ENCODE peak calls at places on chromosomes 11 and 22, in nine cellular contexts. One of them, this sample, is unnamed.

GRCh38 chr11:77250881-77251640 is 50.4 kb downstream of the GDPD4 start:
- DNase-seq in colonic mucosa: no peak
- DNase-seq in astrocyte of the spinal cord: peak
- DNase-seq in CD8-positive, alpha-beta memory T cell: no peak
- DNase-seq in CD8-positive, alpha-beta T cell: no peak
- DNase-seq in NT2/D1: no peak
- DNase-seq in neuronal stem cell: no peak
- DNase-seq in HCT116: no peak
- DNase-seq in tibial nerve: no peak
- DNase-seq in this sample: no peak

GRCh38 chr11:86574493-86575207 is 97.8 kb downstream of the ME3 start:
- DNase-seq in colonic mucosa: no peak
- DNase-seq in astrocyte of the spinal cord: peak
- DNase-seq in CD8-positive, alpha-beta memory T cell: no peak
- DNase-seq in CD8-positive, alpha-beta T cell: no peak
- DNase-seq in NT2/D1: no peak
- DNase-seq in neuronal stem cell: no peak
- DNase-seq in HCT116: no peak
- DNase-seq in tibial nerve: no peak
- DNase-seq in this sample: no peak

GRCh38 chr11:12818333-12819015 is 144.3 kb downstream of the TEAD1 start:
- DNase-seq in colonic mucosa: no peak
- DNase-seq in astrocyte of the spinal cord: peak
- DNase-seq in CD8-positive, alpha-beta memory T cell: no peak
- DNase-seq in CD8-positive, alpha-beta T cell: no peak
- DNase-seq in NT2/D1: no peak
- DNase-seq in neuronal stem cell: no peak
- DNase-seq in HCT116: no peak
- DNase-seq in tibial nerve: no peak
- DNase-seq in this sample: peak

GRCh38 chr22:41966607-41967240 is 2.5 kb upstream of the SEPTIN3 start:
- DNase-seq in colonic mucosa: peak
- DNase-seq in astrocyte of the spinal cord: peak
- DNase-seq in CD8-positive, alpha-beta memory T cell: peak
- DNase-seq in CD8-positive, alpha-beta T cell: peak
- DNase-seq in NT2/D1: no peak
- DNase-seq in neuronal stem cell: no peak
- DNase-seq in HCT116: peak
- DNase-seq in tibial nerve: no peak
- DNase-seq in this sample: peak

GRCh38 chr11:33557201-33557600 is 143.4 kb downstream of the C11orf91 start:
- DNase-seq in colonic mucosa: no peak
- DNase-seq in astrocyte of the spinal cord: peak
- DNase-seq in CD8-positive, alpha-beta memory T cell: no peak
- DNase-seq in CD8-positive, alpha-beta T cell: no peak
- DNase-seq in NT2/D1: no peak
- DNase-seq in neuronal stem cell: no peak
- DNase-seq in HCT116: no peak
- DNase-seq in tibial nerve: no peak
- DNase-seq in this sample: peak

GRCh38 chr11:115896084-115896483 is 391.9 kb upstream of the CADM1 start:
- DNase-seq in colonic mucosa: no peak
- DNase-seq in astrocyte of the spinal cord: no peak
- DNase-seq in CD8-positive, alpha-beta memory T cell: no peak
- DNase-seq in CD8-positive, alpha-beta T cell: no peak
- DNase-seq in NT2/D1: no peak
- DNase-seq in neuronal stem cell: no peak
- DNase-seq in HCT116: no peak
- DNase-seq in tibial nerve: no peak
- DNase-seq in this sample: no peak

GRCh38 chr11:74446445-74446844 is 20.9 kb downstream of the KCNE3 start:
- DNase-seq in colonic mucosa: no peak
- DNase-seq in astrocyte of the spinal cord: no peak
- DNase-seq in CD8-positive, alpha-beta memory T cell: no peak
- DNase-seq in CD8-positive, alpha-beta T cell: no peak
- DNase-seq in NT2/D1: no peak
- DNase-seq in neuronal stem cell: no peak
- DNase-seq in HCT116: no peak
- DNase-seq in tibial nerve: no peak
- DNase-seq in this sample: no peak

GRCh38 chr11:64069401-64070300 is 33.9 kb downstream of the FLRT1 start:
- DNase-seq in colonic mucosa: no peak
- DNase-seq in astrocyte of the spinal cord: no peak
- DNase-seq in CD8-positive, alpha-beta memory T cell: no peak
- DNase-seq in CD8-positive, alpha-beta T cell: no peak
- DNase-seq in NT2/D1: no peak
- DNase-seq in neuronal stem cell: no peak
- DNase-seq in HCT116: no peak
- DNase-seq in tibial nerve: no peak
- DNase-seq in this sample: no peak

GRCh38 chr22:39656495-39657490 is 86.2 kb downstream of the CACNA1I start:
- DNase-seq in colonic mucosa: no peak
- DNase-seq in astrocyte of the spinal cord: no peak
- DNase-seq in CD8-positive, alpha-beta memory T cell: no peak
- DNase-seq in CD8-positive, alpha-beta T cell: no peak
- DNase-seq in NT2/D1: no peak
- DNase-seq in neuronal stem cell: no peak
- DNase-seq in HCT116: no peak
- DNase-seq in tibial nerve: no peak
- DNase-seq in this sample: no peak

GRCh38 chr22:39658806-39659463 is 88.4 kb downstream of the CACNA1I start:
- DNase-seq in colonic mucosa: no peak
- DNase-seq in astrocyte of the spinal cord: no peak
- DNase-seq in CD8-positive, alpha-beta memory T cell: no peak
- DNase-seq in CD8-positive, alpha-beta T cell: no peak
- DNase-seq in NT2/D1: no peak
- DNase-seq in neuronal stem cell: no peak
- DNase-seq in HCT116: no peak
- DNase-seq in tibial nerve: no peak
- DNase-seq in this sample: no peak

GRCh38 chr22:39655736-39656285 is 85.3 kb downstream of the CACNA1I start:
- DNase-seq in colonic mucosa: no peak
- DNase-seq in astrocyte of the spinal cord: no peak
- DNase-seq in CD8-positive, alpha-beta memory T cell: no peak
- DNase-seq in CD8-positive, alpha-beta T cell: no peak
- DNase-seq in NT2/D1: no peak
- DNase-seq in neuronal stem cell: no peak
- DNase-seq in HCT116: no peak
- DNase-seq in tibial nerve: no peak
- DNase-seq in this sample: no peak

GRCh38 chr22:39661501-39661841 is 90.9 kb downstream of the CACNA1I start:
- DNase-seq in colonic mucosa: no peak
- DNase-seq in astrocyte of the spinal cord: no peak
- DNase-seq in CD8-positive, alpha-beta memory T cell: no peak
- DNase-seq in CD8-positive, alpha-beta T cell: no peak
- DNase-seq in NT2/D1: no peak
- DNase-seq in neuronal stem cell: no peak
- DNase-seq in HCT116: no peak
- DNase-seq in tibial nerve: no peak
- DNase-seq in this sample: no peak

GRCh38 chr22:39658367-39658766 is 87.8 kb downstream of the CACNA1I start:
- DNase-seq in colonic mucosa: no peak
- DNase-seq in astrocyte of the spinal cord: no peak
- DNase-seq in CD8-positive, alpha-beta memory T cell: peak
- DNase-seq in CD8-positive, alpha-beta T cell: peak
- DNase-seq in NT2/D1: no peak
- DNase-seq in neuronal stem cell: no peak
- DNase-seq in HCT116: no peak
- DNase-seq in tibial nerve: no peak
- DNase-seq in this sample: no peak
- H3K4me3 ChIP-seq in colonic mucosa: no peak
- H3K4me3 ChIP-seq in astrocyte of the spinal cord: no peak
- H3K4me3 ChIP-seq in CD8-positive, alpha-beta memory T cell: peak
- H3K4me3 ChIP-seq in CD8-positive, alpha-beta T cell: peak
- H3K4me3 ChIP-seq in NT2/D1: no peak
- H3K4me3 ChIP-seq in neuronal stem cell: no peak
- H3K4me3 ChIP-seq in HCT116: no peak
- H3K4me3 ChIP-seq in tibial nerve: no peak
- H3K4me3 ChIP-seq in this sample: no peak

GRCh38 chr22:49824936-49825335 is 2.7 kb downstream of the BRD1 start:
- DNase-seq in colonic mucosa: no peak
- DNase-seq in astrocyte of the spinal cord: no peak
- DNase-seq in CD8-positive, alpha-beta memory T cell: no peak
- DNase-seq in CD8-positive, alpha-beta T cell: no peak
- DNase-seq in NT2/D1: no peak
- DNase-seq in neuronal stem cell: no peak
- DNase-seq in HCT116: no peak
- DNase-seq in tibial nerve: no peak
- DNase-seq in this sample: no peak

GRCh38 chr22:49824185-49824925 is 3.3 kb downstream of the BRD1 start:
- DNase-seq in colonic mucosa: no peak
- DNase-seq in astrocyte of the spinal cord: no peak
- DNase-seq in CD8-positive, alpha-beta memory T cell: no peak
- DNase-seq in CD8-positive, alpha-beta T cell: no peak
- DNase-seq in NT2/D1: no peak
- DNase-seq in neuronal stem cell: no peak
- DNase-seq in HCT116: no peak
- DNase-seq in tibial nerve: no peak
- DNase-seq in this sample: no peak

GRCh38 chr22:49826603-49827306 is 918 bp downstream of the BRD1 start:
- DNase-seq in colonic mucosa: peak
- DNase-seq in astrocyte of the spinal cord: peak
- DNase-seq in CD8-positive, alpha-beta memory T cell: peak
- DNase-seq in CD8-positive, alpha-beta T cell: peak
- DNase-seq in NT2/D1: no peak
- DNase-seq in neuronal stem cell: no peak
- DNase-seq in HCT116: no peak
- DNase-seq in tibial nerve: no peak
- DNase-seq in this sample: no peak

GRCh38 chr22:49825944-49826602 is 1.6 kb downstream of the BRD1 start:
- DNase-seq in colonic mucosa: peak
- DNase-seq in astrocyte of the spinal cord: peak
- DNase-seq in CD8-positive, alpha-beta memory T cell: peak
- DNase-seq in CD8-positive, alpha-beta T cell: peak
- DNase-seq in NT2/D1: no peak
- DNase-seq in neuronal stem cell: no peak
- DNase-seq in HCT116: no peak
- DNase-seq in tibial nerve: no peak
- DNase-seq in this sample: no peak

GRCh38 chr22:49825436-49825835 is 2.2 kb downstream of the BRD1 start:
- DNase-seq in colonic mucosa: no peak
- DNase-seq in astrocyte of the spinal cord: peak
- DNase-seq in CD8-positive, alpha-beta memory T cell: no peak
- DNase-seq in CD8-positive, alpha-beta T cell: no peak
- DNase-seq in NT2/D1: no peak
- DNase-seq in neuronal stem cell: no peak
- DNase-seq in HCT116: no peak
- DNase-seq in tibial nerve: no peak
- DNase-seq in this sample: no peak
- H3K4me3 ChIP-seq in colonic mucosa: peak
- H3K4me3 ChIP-seq in astrocyte of the spinal cord: peak
- H3K4me3 ChIP-seq in CD8-positive, alpha-beta memory T cell: peak
- H3K4me3 ChIP-seq in CD8-positive, alpha-beta T cell: peak
- H3K4me3 ChIP-seq in NT2/D1: no peak
- H3K4me3 ChIP-seq in neuronal stem cell: no peak
- H3K4me3 ChIP-seq in HCT116: peak
- H3K4me3 ChIP-seq in tibial nerve: peak
- H3K4me3 ChIP-seq in this sample: peak

DNA sequence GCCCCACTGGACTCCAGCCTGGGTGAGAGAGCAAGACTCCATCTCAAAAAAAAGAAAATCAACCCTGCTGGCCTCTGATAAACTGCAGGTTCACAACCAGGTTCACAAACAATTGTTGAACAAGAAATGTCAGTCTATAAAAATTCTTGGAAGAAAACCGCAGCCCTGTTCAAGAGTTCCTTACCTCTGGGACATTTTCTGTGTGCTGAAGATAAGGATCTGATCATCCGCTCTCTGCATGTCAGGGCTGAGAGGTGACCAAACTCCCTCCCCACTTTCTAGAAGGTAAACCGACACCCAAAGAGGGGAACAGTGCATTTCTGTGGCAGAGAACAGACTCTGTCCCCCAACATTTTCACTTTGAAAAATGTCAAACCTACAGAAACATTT is 4.2 kb upstream of the UPK3A start:
- DNase-seq in colonic mucosa: no peak
- DNase-seq in astrocyte of the spinal cord: no peak
- DNase-seq in CD8-positive, alpha-beta memory T cell: no peak
- DNase-seq in CD8-positive, alpha-beta T cell: no peak
- DNase-seq in NT2/D1: no peak
- DNase-seq in neuronal stem cell: no peak
- DNase-seq in HCT116: no peak
- DNase-seq in tibial nerve: no peak
- DNase-seq in this sample: no peak
- H3K4me3 ChIP-seq in colonic mucosa: no peak
- H3K4me3 ChIP-seq in astrocyte of the spinal cord: no peak
- H3K4me3 ChIP-seq in CD8-positive, alpha-beta memory T cell: no peak
- H3K4me3 ChIP-seq in CD8-positive, alpha-beta T cell: no peak
- H3K4me3 ChIP-seq in NT2/D1: no peak
- H3K4me3 ChIP-seq in neuronal stem cell: no peak
- H3K4me3 ChIP-seq in HCT116: no peak
- H3K4me3 ChIP-seq in tibial nerve: no peak
- H3K4me3 ChIP-seq in this sample: no peak

GRCh38 chr11:134120143-134120850 is 51.4 kb downstream of the JAM3 start:
- DNase-seq in colonic mucosa: peak
- DNase-seq in astrocyte of the spinal cord: peak
- DNase-seq in CD8-positive, alpha-beta memory T cell: no peak
- DNase-seq in CD8-positive, alpha-beta T cell: no peak
- DNase-seq in NT2/D1: no peak
- DNase-seq in neuronal stem cell: no peak
- DNase-seq in HCT116: no peak
- DNase-seq in tibial nerve: no peak
- DNase-seq in this sample: peak

GRCh38 chr11:134126197-134126822 is 57.4 kb downstream of the JAM3 start:
- DNase-seq in colonic mucosa: no peak
- DNase-seq in astrocyte of the spinal cord: peak
- DNase-seq in CD8-positive, alpha-beta memory T cell: no peak
- DNase-seq in CD8-positive, alpha-beta T cell: peak
- DNase-seq in NT2/D1: peak
- DNase-seq in neuronal stem cell: no peak
- DNase-seq in HCT116: no peak
- DNase-seq in tibial nerve: no peak
- DNase-seq in this sample: peak

GRCh38 chr11:134120921-134121526 is 52.2 kb downstream of the JAM3 start:
- DNase-seq in colonic mucosa: no peak
- DNase-seq in astrocyte of the spinal cord: no peak
- DNase-seq in CD8-positive, alpha-beta memory T cell: no peak
- DNase-seq in CD8-positive, alpha-beta T cell: no peak
- DNase-seq in NT2/D1: no peak
- DNase-seq in neuronal stem cell: no peak
- DNase-seq in HCT116: no peak
- DNase-seq in tibial nerve: no peak
- DNase-seq in this sample: no peak

GRCh38 chr11:134125507-134125906 is 56.6 kb downstream of the JAM3 start:
- DNase-seq in colonic mucosa: no peak
- DNase-seq in astrocyte of the spinal cord: peak
- DNase-seq in CD8-positive, alpha-beta memory T cell: no peak
- DNase-seq in CD8-positive, alpha-beta T cell: no peak
- DNase-seq in NT2/D1: no peak
- DNase-seq in neuronal stem cell: no peak
- DNase-seq in HCT116: no peak
- DNase-seq in tibial nerve: no peak
- DNase-seq in this sample: no peak

DNA sequence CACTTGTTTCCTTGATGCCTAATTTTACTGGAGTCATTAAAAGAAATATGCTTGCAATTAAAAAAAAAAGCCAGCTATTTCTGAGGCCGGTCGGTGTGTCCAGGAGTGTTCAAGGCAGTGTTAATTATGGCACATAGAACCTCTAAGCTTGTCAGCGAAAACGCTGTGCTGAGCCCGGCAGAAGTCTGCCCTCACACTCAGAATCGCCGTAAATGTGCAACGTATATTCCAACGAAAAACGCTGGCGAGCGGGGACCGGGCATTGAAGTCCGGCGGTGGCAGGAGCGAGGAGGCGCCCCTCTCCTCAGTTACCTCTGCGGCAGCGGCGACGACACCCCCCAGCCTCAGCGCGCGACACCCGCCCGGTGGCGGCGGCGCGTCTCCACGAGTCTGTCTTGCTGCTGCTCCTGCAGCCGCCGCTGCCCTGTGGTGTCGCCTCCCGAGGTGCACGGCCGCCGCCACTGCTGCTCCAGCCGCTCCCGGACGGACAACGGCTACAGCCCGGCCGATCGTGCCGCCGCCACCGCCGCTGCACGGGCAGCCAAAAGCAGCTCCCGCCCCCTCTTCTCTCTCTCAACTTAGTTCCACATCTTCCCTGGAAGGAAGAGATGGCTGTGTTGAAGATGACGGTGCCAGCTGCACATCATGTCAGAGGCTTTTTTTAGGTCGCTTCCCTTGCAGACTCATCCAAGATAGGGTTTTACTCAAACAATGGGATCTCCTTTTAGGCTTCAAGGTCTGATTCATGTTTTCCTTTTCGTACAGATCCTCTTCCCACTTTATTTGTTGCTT is 56.0 kb downstream of the JAM3 start:
- DNase-seq in colonic mucosa: no peak
- DNase-seq in astrocyte of the spinal cord: peak
- DNase-seq in CD8-positive, alpha-beta memory T cell: no peak
- DNase-seq in CD8-positive, alpha-beta T cell: peak
- DNase-seq in NT2/D1: no peak
- DNase-seq in neuronal stem cell: peak
- DNase-seq in HCT116: no peak
- DNase-seq in tibial nerve: peak
- DNase-seq in this sample: no peak
- H3K4me3 ChIP-seq in colonic mucosa: peak
- H3K4me3 ChIP-seq in astrocyte of the spinal cord: peak
- H3K4me3 ChIP-seq in CD8-positive, alpha-beta memory T cell: no peak
- H3K4me3 ChIP-seq in CD8-positive, alpha-beta T cell: no peak
- H3K4me3 ChIP-seq in NT2/D1: peak
- H3K4me3 ChIP-seq in neuronal stem cell: peak
- H3K4me3 ChIP-seq in HCT116: no peak
- H3K4me3 ChIP-seq in tibial nerve: peak
- H3K4me3 ChIP-seq in this sample: peak

This sample was measured in AG09309.